ENCODE peak calls at places on chromosomes 5 and 9, in four cellular contexts. T is GM12892, P is heart right ventricle, U is neural crest cell. Q is an unnamed sample.

GRCh38 chr9:77475641-77476473 is 172.3 kb downstream of the GNA14 start:
- DNase-seq in P (no peak), U (no peak), T (no peak), Q (no peak)

GRCh38 chr5:42875785-42876374 is 64.2 kb upstream of the SELENOP start:
- DNase-seq in T (no peak), U (no peak), P (no peak), Q (no peak)

GRCh38 chr5:91386120-91386519 is 3.0 kb upstream of the ARRDC3 start:
- DNase-seq in U (no peak), P (no peak), T (no peak), Q (no peak)

GRCh38 chr5:111389390-111390082 is 122.8 kb downstream of the STARD4 start:
- DNase-seq in U (no peak), T (no peak), P (no peak), Q (peak)

GRCh38 chr9:96617439-96618185 is 2.0 kb downstream of the CDC14B start:
- DNase-seq in T (no peak), U (no peak), P (no peak), Q (no peak)

GRCh38 chr5:16844952-16845351 is 91.1 kb downstream of the MYO10 start:
- DNase-seq in T (no peak), P (no peak), U (no peak), Q (no peak)

GRCh38 chr5:83378624-83379259 is 92.8 kb upstream of the VCAN start:
- DNase-seq in U (no peak), T (no peak), P (no peak), Q (no peak)

GRCh38 chr9:6133346-6134063 is 82.1 kb upstream of the IL33 start:
- DNase-seq in P (no peak), U (no peak), T (peak), Q (no peak)

GRCh38 chr9:97518909-97519307 is 17.4 kb downstream of the TMOD1 start:
- DNase-seq in P (no peak), T (no peak), U (no peak), Q (no peak)

GRCh38 chr5:151024440-151024839 is 4.0 kb downstream of the GPX3 start:
- DNase-seq in P (no peak), U (no peak), T (no peak), Q (no peak)

GRCh38 chr9:132201139-132201538 is 39.3 kb downstream of the NTNG2 start:
- DNase-seq in P (no peak), U (no peak), T (no peak), Q (no peak)

GRCh38 chr9:96674914-96675538 is 19.9 kb upstream of the PRXL2C start:
- DNase-seq in T (no peak), P (no peak), U (no peak), Q (peak)

GRCh38 chr9:137008312-137008711 is 11.9 kb upstream of the CLIC3 start:
- DNase-seq in T (no peak), U (no peak), P (no peak), Q (no peak)

GRCh38 chr5:115773010-115773580 is 43.4 kb downstream of the CDO1 start:
- DNase-seq in T (no peak), U (no peak), P (peak), Q (no peak)

GRCh38 chr5:55223219-55223987 is 3.7 kb downstream of the MCIDAS start:
- DNase-seq in U (no peak), P (no peak), T (no peak), Q (no peak)

GRCh38 chr5:96913233-96913632 is 22.6 kb upstream of the LNPEP start:
- DNase-seq in P (no peak), T (no peak), U (no peak), Q (no peak)

GRCh38 chr5:94691270-94691669 is 72.8 kb downstream of the SLF1 start:
- DNase-seq in P (no peak), U (no peak), T (no peak), Q (no peak)

GRCh38 chr5:1041225-1042186 is 32.9 kb downstream of the NKD2 start:
- DNase-seq in P (no peak), U (no peak), T (no peak), Q (no peak)

GRCh38 chr9:28774433-28775029 is 1201.2 kb upstream of the C9orf72 start:
- DNase-seq in T (no peak), U (no peak), P (no peak), Q (no peak)

GRCh38 chr9:69339620-69340019 is 14.6 kb downstream of the ENTREP1 start:
- DNase-seq in P (peak), U (no peak), T (no peak), Q (no peak)

GRCh38 chr5:29001666-29002065 is 1963.3 kb upstream of the CDH9 start:
- DNase-seq in T (no peak), U (no peak), P (no peak), Q (no peak)

GRCh38 chr5:53167836-53168235 is 58.3 kb upstream of the MOCS2 start:
- DNase-seq in U (no peak), T (no peak), P (peak), Q (no peak)

GRCh38 chr5:87770601-87771121 is 357.9 kb upstream of the CCNH start:
- DNase-seq in U (peak), T (no peak), P (no peak), Q (no peak)

GRCh38 chr5:56815657-56816545 is 552 bp downstream of the MAP3K1 start:
- DNase-seq in T (peak), U (no peak), P (peak), Q (no peak)

GRCh38 chr5:124310453-124310852 is 436.0 kb downstream of the ZNF608 start:
- DNase-seq in T (no peak), P (no peak), U (no peak), Q (no peak)

GRCh38 chr5:41252036-41252435 is 38.7 kb upstream of the C6 start:
- DNase-seq in U (no peak), T (no peak), P (no peak), Q (no peak)

GRCh38 chr5:91182763-91183162 is 200.4 kb downstream of the ARRDC3 start:
- DNase-seq in P (no peak), U (no peak), T (no peak), Q (no peak)

GRCh38 chr9:119963798-119964372 is 594.6 kb upstream of the BRINP1 start:
- DNase-seq in P (no peak), U (no peak), T (no peak), Q (peak)

GRCh38 chr9:84271887-84272556 is 68.5 kb downstream of the SLC28A3 start:
- DNase-seq in P (no peak), U (no peak), T (no peak), Q (no peak)

GRCh38 chr5:102090770-102091169 is 205.3 kb downstream of the SLCO4C1 start:
- DNase-seq in T (no peak), P (no peak), U (no peak), Q (no peak)

Q was measured in HS-27A.